ENCODE peak calls at places on chromosomes 11 and 22, in nine cellular contexts. K is neural progenitor cell, N is posterior cingulate gyrus, G is cardiac muscle cell, H is fibroblast of the conjunctiva, T is OCI-LY7, S is chondrocyte, F is fibroblast of pulmonary artery, A is SJCRH30. C is an unnamed sample.
A peak's percentile ranks its signal among the peaks of the same experiment; 100 is the strongest.

GRCh38 chr22:27990879-27991278 is 71.8 kb upstream of the PITPNB start:
- DNase-seq in K (peak; percentile 84), N (peak; percentile 85), G (peak; percentile 63), H (peak; percentile 9), T (peak; percentile 67), S (peak; percentile 80), F (peak; percentile 51), A (peak; percentile 22), C (peak; percentile 49)

GRCh38 chr11:133946541-133947297 is 10.0 kb downstream of the IGSF9B start:
- DNase-seq in K (peak; percentile 68), N (peak; percentile 94), G (no peak), H (no peak), T (no peak), S (no peak), F (no peak), A (no peak), C (no peak)

GRCh38 chr22:27625769-27626674 is 175.5 kb downstream of the MN1 start:
- DNase-seq in K (no peak), N (peak; percentile 68), G (no peak), H (no peak), T (no peak), S (peak; percentile 30), F (no peak), A (no peak), C (no peak)

GRCh38 chr11:32231909-32232493 is 141.1 kb downstream of the RCN1 start:
- DNase-seq in K (peak; percentile 70), N (no peak), G (peak; percentile 54), H (no peak), T (peak; percentile 14), S (no peak), F (peak; percentile 56), A (peak; percentile 34), C (peak; percentile 52)

GRCh38 chr11:22479133-22479690 is 141.0 kb downstream of the SLC17A6 start:
- DNase-seq in K (no peak), N (no peak), G (no peak), H (no peak), T (no peak), S (no peak), F (no peak), A (no peak), C (no peak)

GRCh38 chr22:48044484-48045060 is 1282.1 kb downstream of the TBC1D22A start:
- DNase-seq in K (no peak), N (no peak), G (no peak), H (no peak), T (no peak), S (no peak), F (no peak), A (no peak), C (no peak)

GRCh38 chr11:119641991-119642745 is 86.8 kb downstream of the NECTIN1 start:
- DNase-seq in K (peak; percentile 51), N (no peak), G (peak; percentile 28), H (no peak), T (peak; percentile 55), S (no peak), F (peak; percentile 29), A (peak; percentile 87), C (peak; percentile 59)

GRCh38 chr11:121741954-121742361 is 289.2 kb upstream of the SORL1-AS1 start:
- DNase-seq in K (no peak), N (peak; percentile 93), G (peak; percentile 97), H (peak; percentile 72), T (no peak), S (no peak), F (peak; percentile 84), A (peak; percentile 31), C (no peak)

GRCh38 chr11:64834723-64835615 is 9.5 kb downstream of the CDC42BPG start:
- DNase-seq in K (no peak), N (no peak), G (peak; percentile 59), H (no peak), T (no peak), S (no peak), F (peak; percentile 38), A (peak; percentile 45), C (no peak)

GRCh38 chr11:34192481-34193401 is 87.3 kb downstream of the NAT10 start:
- DNase-seq in K (peak; percentile 13), N (peak; percentile 83), G (peak; percentile 90), H (peak; percentile 95), T (no peak), S (no peak), F (peak; percentile 88), A (peak; percentile 93), C (no peak)

GRCh38 chr11:112525270-112525669 is 264.6 kb upstream of the PLET1 start:
- DNase-seq in K (no peak), N (peak; percentile 80), G (peak; percentile 52), H (no peak), T (no peak), S (no peak), F (peak; percentile 6), A (no peak), C (no peak)

GRCh38 chr11:123474994-123475393 is 44.9 kb downstream of the GRAMD1B start:
- DNase-seq in K (no peak), N (no peak), G (peak; percentile 70), H (no peak), T (no peak), S (no peak), F (peak; percentile 72), A (no peak), C (no peak)

GRCh38 chr11:46686886-46687810 is 13.3 kb downstream of the ARHGAP1 start:
- DNase-seq in K (no peak), N (peak; percentile 27), G (peak; percentile 89), H (peak; percentile 17), T (no peak), S (no peak), F (peak; percentile 86), A (no peak), C (no peak)

GRCh38 chr11:86784247-86784681 is 16.1 kb upstream of the PRSS23 start:
- DNase-seq in K (no peak), N (no peak), G (no peak), H (peak; percentile 65), T (no peak), S (no peak), F (peak; percentile 16), A (no peak), C (no peak)

C was measured in Caco-2.